ENCODE peak calls at places on chromosomes 3 and 15, in ten cellular contexts. N is OCI-LY7, O is GM23248, B is neural progenitor cell, Y is IMR-90, S is trophoblast cell, K is fibroblast of lung, F is GM23338, Q is H1, J is MM.1S. T is an unnamed sample.
A peak's percentile ranks its signal among the peaks of the same experiment; 100 is the strongest.

GRCh38 chr3:37241880-37242279 is 67.5 kb upstream of the LRRFIP2 start:
- DNase-seq in N (no peak), O (no peak), B (no peak), Y (no peak), S (no peak), K (no peak), F (no peak), Q (no peak), J (no peak), T (no peak)

GRCh38 chr3:186360779-186361178 is 1.3 kb downstream of the DGKG start:
- DNase-seq in N (no peak), O (no peak), B (peak; percentile 70), Y (no peak), S (no peak), K (no peak), F (peak; percentile 65), Q (peak; percentile 67), J (no peak), T (no peak)

GRCh38 chr3:39965997-39966396 is 156.6 kb downstream of the MYRIP start:
- DNase-seq in N (no peak), O (no peak), B (no peak), Y (no peak), S (no peak), K (no peak), F (no peak), Q (no peak), J (no peak), T (no peak)

GRCh38 chr3:126339466-126339865 is 17.7 kb downstream of the KLF15 start:
- DNase-seq in N (no peak), O (no peak), B (no peak), Y (no peak), S (no peak), K (no peak), F (no peak), Q (peak; percentile 31), J (no peak), T (no peak)

GRCh38 chr3:139561959-139562676 is 22.6 kb upstream of the RBP1 start:
- DNase-seq in N (peak; percentile 21), O (peak; percentile 55), B (peak; percentile 72), Y (peak; percentile 43), S (peak; percentile 69), K (peak; percentile 33), F (peak; percentile 87), Q (no peak), J (peak; percentile 17), T (peak; percentile 45)

GRCh38 chr3:28240440-28240839 is 979 bp upstream of the CMC1 start:
- DNase-seq in N (no peak), O (no peak), B (peak; percentile 32), Y (no peak), S (no peak), K (no peak), F (peak; percentile 71), Q (peak; percentile 63), J (no peak), T (no peak)

GRCh38 chr3:4979401-4980228 is at the start of gene BHLHE40:
- DNase-seq in N (no peak), O (no peak), B (peak; percentile 70), Y (no peak), S (peak; percentile 43), K (no peak), F (peak; percentile 72), Q (peak; percentile 72), J (no peak), T (no peak)

GRCh38 chr3:170426240-170426797 is 7.7 kb downstream of the CLDN11 start:
- DNase-seq in N (no peak), O (no peak), B (peak; percentile 31), Y (no peak), S (no peak), K (peak; percentile 78), F (no peak), Q (no peak), J (no peak), T (no peak)

GRCh38 chr3:131883086-131883485 is 151.7 kb downstream of the CPNE4 start:
- DNase-seq in N (no peak), O (no peak), B (no peak), Y (no peak), S (no peak), K (no peak), F (no peak), Q (no peak), J (no peak), T (no peak)

GRCh38 chr15:52786436-52787122 is 3.6 kb downstream of the ONECUT1 start:
- DNase-seq in N (no peak), O (no peak), B (peak; percentile 61), Y (no peak), S (no peak), K (no peak), F (peak; percentile 70), Q (peak; percentile 71), J (no peak), T (no peak)

GRCh38 chr3:99842826-99843589 is 25.3 kb downstream of the CMSS1 start:
- DNase-seq in N (peak; percentile 10), O (peak; percentile 78), B (peak; percentile 41), Y (peak; percentile 73), S (peak; percentile 58), K (peak; percentile 64), F (peak; percentile 75), Q (no peak), J (peak; percentile 24), T (no peak)

DNA sequence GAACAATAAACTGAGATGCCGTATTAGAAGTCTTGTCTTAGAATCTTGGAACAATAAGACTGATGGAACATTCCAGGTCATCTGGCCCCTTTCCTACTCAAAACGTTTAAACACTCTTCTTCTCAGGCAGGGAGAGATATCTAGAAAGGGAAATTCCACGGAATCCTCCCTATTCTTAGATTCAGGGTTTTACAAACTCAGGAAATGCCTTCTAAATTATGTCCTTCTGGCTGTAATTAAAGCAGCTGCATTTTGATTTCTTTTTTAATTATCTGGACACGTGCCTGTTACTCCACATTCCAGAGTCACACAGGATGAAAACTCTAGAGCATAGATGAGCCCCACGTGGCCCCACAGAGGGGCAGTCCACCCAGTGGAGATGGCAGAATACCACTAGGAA is 41.5 kb upstream of the MTMR10 start:
- DNase-seq in N (no peak), O (peak; percentile 41), B (no peak), Y (peak; percentile 76), S (no peak), K (peak; percentile 71), F (no peak), Q (no peak), J (no peak), T (no peak)
- H2AFZ ChIP-seq in N (no peak overlapping the region), O (peak overlapping the region; percentile 64), B (no peak overlapping the region), Y (no peak overlapping the region), S (no peak overlapping the region), K (peak overlapping the region; percentile 3), F (peak overlapping the region; percentile 81), Q (no peak overlapping the region), J (no peak overlapping the region), T (peak overlapping the region; percentile 79)

GRCh38 chr3:13014755-13015285 is 58.4 kb downstream of the IQSEC1 start:
- DNase-seq in N (no peak), O (no peak), B (no peak), Y (no peak), S (no peak), K (no peak), F (no peak), Q (no peak), J (peak; percentile 21), T (no peak)

GRCh38 chr3:13013994-13014754 is 59.1 kb downstream of the IQSEC1 start:
- DNase-seq in N (peak; percentile 41), O (no peak), B (no peak), Y (no peak), S (no peak), K (no peak), F (no peak), Q (no peak), J (peak; percentile 75), T (no peak)

GRCh38 chr3:13016726-13017255 is 56.4 kb downstream of the IQSEC1 start:
- DNase-seq in N (no peak), O (no peak), B (no peak), Y (no peak), S (no peak), K (no peak), F (no peak), Q (no peak), J (peak; percentile 21), T (no peak)

GRCh38 chr3:13016083-13016725 is 57.0 kb downstream of the IQSEC1 start:
- DNase-seq in N (peak; percentile 92), O (peak; percentile 7), B (no peak), Y (no peak), S (no peak), K (no peak), F (no peak), Q (no peak), J (peak; percentile 94), T (no peak)

GRCh38 chr3:13015286-13016082 is 57.7 kb downstream of the IQSEC1 start:
- DNase-seq in N (peak; percentile 85), O (no peak), B (no peak), Y (no peak), S (no peak), K (no peak), F (no peak), Q (no peak), J (peak; percentile 69), T (no peak)
- H3K4me3 ChIP-seq in N (peak overlapping the region; percentile 64), O (no peak overlapping the region), B (no peak overlapping the region), Y (no peak overlapping the region), S (peak overlapping the region; percentile 28), K (no peak overlapping the region), F (no peak overlapping the region), Q (no peak overlapping the region), J (peak overlapping the region; percentile 75), T (no peak overlapping the region)

DNA sequence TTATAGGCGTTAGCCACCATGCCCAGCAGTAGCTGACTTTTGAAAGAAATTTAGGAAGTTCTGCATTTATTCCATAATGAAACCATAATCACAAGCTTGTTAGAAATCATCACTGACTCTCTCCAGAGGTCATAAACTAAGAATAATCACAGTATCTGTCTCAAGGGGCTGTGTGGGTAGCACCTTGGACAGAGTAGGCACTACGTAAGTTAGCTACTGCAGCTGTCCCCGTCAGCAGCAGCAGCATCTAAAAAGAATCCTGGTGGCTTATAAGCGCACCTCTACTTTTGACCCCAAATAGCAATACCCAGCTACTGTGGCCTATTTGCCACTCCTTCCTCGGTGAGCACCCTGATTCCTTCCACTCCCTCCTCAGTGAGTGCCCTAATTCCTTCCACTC is 57.8 kb upstream of the RPL35A start:
- DNase-seq in N (no peak), O (no peak), B (no peak), Y (no peak), S (no peak), K (no peak), F (no peak), Q (peak; percentile 33), J (no peak), T (no peak)
- H2AFZ ChIP-seq in N (no peak overlapping the region), O (no peak overlapping the region), B (no peak overlapping the region), Y (no peak overlapping the region), S (no peak overlapping the region), K (no peak overlapping the region), F (no peak overlapping the region), Q (no peak overlapping the region), J (no peak overlapping the region), T (no peak overlapping the region)

DNA sequence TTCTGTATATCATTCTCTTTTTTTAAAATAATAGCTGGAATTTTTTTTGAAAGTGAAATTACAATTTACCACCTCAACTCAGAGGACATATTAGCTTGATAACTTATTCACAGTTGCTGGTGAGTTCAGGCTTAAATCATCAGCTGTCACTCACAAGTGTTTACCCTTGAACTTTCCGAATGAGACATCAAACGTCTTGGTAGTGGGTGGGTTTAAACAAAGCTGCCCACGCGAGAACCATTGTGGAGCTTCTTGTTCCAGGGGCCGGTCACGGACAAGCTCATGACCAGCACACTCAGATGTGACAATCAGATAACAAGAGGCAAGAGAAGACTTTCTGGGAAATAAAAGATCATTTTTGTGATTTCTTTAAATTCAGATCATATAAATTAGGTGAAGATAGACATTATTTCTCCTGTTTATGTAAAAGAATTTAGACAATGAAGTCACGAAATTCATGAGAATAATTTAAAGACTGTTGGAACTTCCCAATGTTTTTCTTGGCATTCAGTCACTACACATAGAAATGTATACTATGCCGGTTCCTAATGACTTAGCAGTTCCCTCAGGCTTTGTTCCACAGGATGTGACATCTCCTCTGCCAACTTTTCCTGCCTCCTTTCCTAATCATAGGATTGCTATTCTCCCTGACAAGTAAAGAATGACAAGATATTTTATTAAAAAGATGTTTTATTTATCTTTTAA is 29.3 kb downstream of the BTD start:
- DNase-seq in N (no peak), O (peak; percentile 85), B (no peak), Y (peak; percentile 87), S (peak; percentile 90), K (peak; percentile 84), F (peak; percentile 34), Q (no peak), J (no peak), T (no peak)
- H3K4me3 ChIP-seq in N (peak overlapping the region; percentile 35), O (peak overlapping the region; percentile 64), B (no peak overlapping the region), Y (peak overlapping the region; percentile 46), S (no peak overlapping the region), K (peak overlapping the region; percentile 40), F (no peak overlapping the region), Q (no peak overlapping the region), J (peak overlapping the region; percentile 7), T (peak overlapping the region; percentile 2)